ENCODE peak calls at places on chromosomes 5 and 9, in ten cellular contexts. X, H, C, N, S, P, E, Y, U and D are unnamed samples.

GRCh38 chr5:115258001-115258400 is 4.7 kb downstream of the PGGT1B start:
- DNase-seq in E (no peak), N (no peak), C (no peak), P (no peak), U (no peak), Y (no peak), H (no peak), S (no peak), X (no peak), D (no peak)

GRCh38 chr9:113941056-113941455 is 64.9 kb downstream of the ZNF618 start:
- DNase-seq in P (no peak), E (no peak), U (no peak), H (no peak), N (no peak), Y (no peak), C (no peak), X (no peak), S (no peak), D (no peak)

GRCh38 chr9:75734802-75735201 is 155.7 kb upstream of the PCSK5 start:
- DNase-seq in H (no peak), U (no peak), N (no peak), S (no peak), C (no peak), P (no peak), Y (no peak), X (no peak), E (no peak), D (no peak)

GRCh38 chr9:88370346-88370745 is 17.9 kb upstream of the SPIN1 start:
- DNase-seq in X (no peak), H (no peak), N (no peak), P (no peak), S (no peak), U (no peak), C (no peak), Y (no peak), E (no peak), D (peak)

GRCh38 chr9:17005085-17005484 is 129.8 kb upstream of the CNTLN start:
- DNase-seq in C (peak), Y (peak), S (peak), E (no peak), U (peak), P (peak), X (no peak), H (peak), N (no peak), D (peak)

GRCh38 chr5:12799165-12799564 is 894.9 kb upstream of the CTNND2 start:
- DNase-seq in C (no peak), N (no peak), H (no peak), S (no peak), E (no peak), U (no peak), X (no peak), P (no peak), Y (no peak), D (no peak)

GRCh38 chr9:33445941-33446506 is 1.4 kb downstream of the AQP3 start:
- DNase-seq in E (no peak), C (no peak), N (no peak), P (no peak), S (no peak), H (no peak), U (no peak), X (no peak), Y (no peak), D (no peak)

GRCh38 chr5:154049685-154050084 is 10.9 kb downstream of the MFAP3 start:
- DNase-seq in N (no peak), Y (no peak), U (no peak), H (no peak), E (no peak), C (no peak), X (no peak), P (no peak), S (no peak), D (no peak)

GRCh38 chr9:68522126-68522525 is 18.6 kb downstream of the TMEM252 start:
- DNase-seq in X (no peak), S (no peak), E (no peak), C (no peak), U (no peak), H (no peak), N (no peak), P (no peak), Y (no peak), D (no peak)

GRCh38 chr9:31908158-31908890 is 476.1 kb upstream of the ACO1 start:
- DNase-seq in C (no peak), P (no peak), Y (no peak), N (no peak), E (peak), H (no peak), X (no peak), U (no peak), S (no peak), D (no peak)

DNA sequence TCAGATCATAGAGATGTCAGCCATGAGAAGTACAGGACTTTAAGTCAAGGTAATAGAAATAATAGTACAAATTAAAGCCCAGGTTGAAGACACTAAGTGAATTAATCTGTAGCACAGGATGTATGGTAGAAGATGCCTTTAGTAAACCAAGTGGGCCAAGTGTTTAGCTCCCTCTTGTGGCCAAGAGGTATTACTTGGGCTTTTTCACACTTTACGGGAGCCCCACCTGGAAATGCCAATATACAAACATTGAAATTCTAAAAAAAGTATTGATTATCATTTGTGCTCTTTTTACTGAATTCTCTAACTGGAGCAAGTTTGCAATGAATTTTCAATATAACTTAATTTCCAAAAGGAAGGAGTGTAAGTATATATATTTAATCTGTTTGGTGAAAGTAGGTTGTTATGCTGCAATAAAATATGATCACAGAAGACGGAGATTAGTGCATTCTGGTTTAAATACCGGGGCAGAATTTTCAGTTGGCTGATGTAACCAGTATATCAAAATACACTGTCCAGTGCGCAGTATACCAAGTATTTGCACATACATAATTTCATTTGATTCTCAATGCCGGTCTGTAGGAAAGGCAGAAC is 84.7 kb downstream of the PARP8 start:
- DNase-seq in S (peak), C (no peak), H (peak), P (peak), U (no peak), Y (peak), N (no peak), E (peak), X (no peak), D (peak)
- TF ChIP-seq CTCF in S (peak), C (peak), H (peak), P (peak), U (peak), Y (peak), N (peak), E (peak), X (peak), D (peak)

GRCh38 chr9:95570646-95571045 is 53.9 kb upstream of the PTCH1 start:
- DNase-seq in S (no peak), E (no peak), C (no peak), Y (peak), U (no peak), X (no peak), H (no peak), N (no peak), P (no peak), D (no peak)
- H3K4me3 ChIP-seq in S (no peak), E (no peak), C (no peak), Y (no peak), U (no peak), X (no peak), H (no peak), N (no peak), P (no peak), D (no peak)

GRCh38 chr5:173468821-173469251 is 140.6 kb upstream of the STC2 start:
- DNase-seq in P (no peak), E (no peak), U (no peak), S (no peak), C (no peak), H (no peak), X (no peak), Y (no peak), N (no peak), D (no peak)
- TF ChIP-seq CTCF in P (no peak), E (no peak), U (no peak), S (no peak), C (no peak), H (no peak), X (no peak), Y (no peak), N (no peak), D (no peak)

GRCh38 chr5:10563132-10563939 is 534 bp upstream of the ANKRD33B start:
- DNase-seq in P (peak), S (no peak), Y (peak), U (peak), H (peak), C (peak), N (no peak), E (no peak), X (peak), D (no peak)

GRCh38 chr5:10563940-10564837 is at the start of gene ANKRD33B:
- DNase-seq in E (no peak), P (peak), C (peak), Y (peak), X (peak), N (peak), S (peak), H (peak), U (peak), D (no peak)

GRCh38 chr5:10559883-10560282 is 4.0 kb upstream of the ANKRD33B start:
- DNase-seq in U (no peak), Y (peak), E (no peak), P (no peak), S (no peak), N (no peak), C (no peak), X (no peak), H (no peak), D (no peak)

GRCh38 chr5:10564838-10565784 is 1.2 kb downstream of the ANKRD33B start:
- DNase-seq in U (peak), S (no peak), N (no peak), Y (no peak), H (peak), X (no peak), P (no peak), C (peak), E (no peak), D (no peak)

GRCh38 chr5:10562202-10563131 is 1.4 kb upstream of the ANKRD33B start:
- DNase-seq in U (no peak), P (no peak), N (no peak), C (no peak), E (no peak), H (no peak), S (no peak), Y (no peak), X (no peak), D (no peak)
- H3K4me3 ChIP-seq in U (peak), P (no peak), N (no peak), C (peak), E (peak), H (no peak), S (no peak), Y (peak), X (peak), D (no peak)

GRCh38 chr9:79613145-79613544 is 41.4 kb downstream of the TLE4 start:
- DNase-seq in S (no peak), C (no peak), U (no peak), H (no peak), Y (no peak), P (no peak), E (no peak), N (no peak), X (no peak), D (no peak)
- TF ChIP-seq CTCF in S (no peak), C (no peak), U (no peak), H (no peak), Y (no peak), P (no peak), E (no peak), N (no peak), X (no peak), D (no peak)

GRCh38 chr5:960551-960950 is 48.1 kb upstream of the NKD2 start:
- DNase-seq in Y (no peak), P (no peak), C (no peak), U (no peak), X (peak), E (no peak), S (no peak), N (no peak), H (no peak), D (no peak)
- H3K4me3 ChIP-seq in Y (no peak), P (no peak), C (no peak), U (no peak), X (no peak), E (no peak), S (no peak), N (no peak), H (no peak), D (no peak)

DNA sequence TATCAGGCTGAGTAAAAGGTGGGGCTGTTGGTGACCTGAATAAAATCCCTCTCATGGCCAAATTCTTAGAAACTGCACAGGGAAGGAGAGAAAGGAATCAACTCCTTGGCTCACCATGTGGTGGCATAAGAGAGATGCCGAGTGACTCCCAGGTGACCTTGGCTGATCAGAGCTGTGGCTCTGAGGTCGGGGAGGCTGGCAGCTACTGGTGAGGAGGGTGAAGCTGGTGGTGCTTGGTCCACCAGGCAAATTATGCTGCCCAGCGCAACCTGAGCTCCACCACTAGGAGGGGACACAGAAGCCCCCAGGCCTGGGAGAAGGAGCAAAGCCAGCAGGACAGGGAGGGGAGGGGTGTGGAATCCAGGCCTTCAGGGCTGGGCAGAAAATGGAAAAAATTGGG is 111.2 kb upstream of the IL12B start:
- DNase-seq in C (peak), P (no peak), H (peak), N (no peak), X (no peak), U (peak), Y (no peak), S (peak), E (peak), D (no peak)
- TF ChIP-seq CTCF in C (peak), P (no peak), H (peak), N (no peak), X (no peak), U (peak), Y (peak), S (peak), E (peak), D (no peak)

GRCh38 chr5:6158974-6159863 is 219.1 kb downstream of the MED10 start:
- DNase-seq in H (no peak), P (no peak), N (no peak), C (no peak), Y (peak), S (peak), X (no peak), U (no peak), E (no peak), D (no peak)
- H3K4me3 ChIP-seq in H (no peak), P (no peak), N (no peak), C (no peak), Y (no peak), S (no peak), X (peak), U (no peak), E (no peak), D (no peak)

DNA sequence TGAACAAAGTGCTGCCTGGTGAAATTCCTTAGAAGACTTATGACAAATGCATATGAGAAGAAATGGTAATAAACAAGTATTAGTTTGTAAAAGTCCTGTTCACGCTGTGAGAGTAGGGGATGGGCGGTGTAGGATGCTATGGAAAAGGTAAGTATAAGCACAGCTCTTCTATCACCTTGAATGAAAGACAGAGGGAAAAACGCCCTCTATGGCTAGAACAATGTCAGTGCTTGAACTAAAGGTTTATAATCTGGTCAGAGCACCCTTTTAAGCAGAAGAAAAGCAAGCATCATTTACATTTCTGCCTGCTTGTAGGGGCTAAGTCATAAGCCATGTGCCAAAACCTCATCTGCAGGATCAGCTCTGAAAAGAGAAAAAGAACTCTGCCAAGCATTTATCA is 115.2 kb downstream of the LHFPL2 start:
- DNase-seq in E (no peak), U (no peak), Y (no peak), N (no peak), C (no peak), X (no peak), H (no peak), S (peak), P (no peak), D (no peak)
- TF ChIP-seq CTCF in E (peak), U (peak), Y (peak), N (no peak), C (peak), X (no peak), H (peak), S (peak), P (peak), D (no peak)

GRCh38 chr9:121372563-121373400 is 2.7 kb upstream of the STOM start:
- DNase-seq in N (no peak), S (peak), X (no peak), Y (no peak), E (no peak), C (no peak), H (no peak), U (no peak), P (peak), D (no peak)
- H3K4me3 ChIP-seq in N (no peak), S (peak), X (no peak), Y (no peak), E (no peak), C (no peak), H (no peak), U (no peak), P (no peak), D (no peak)